ENCODE peak calls at places on chromosomes 2 and 18, in nine cellular contexts. G, Z, D, W, O, M, X, A and L are unnamed samples. For H3K27me3, the result is how much of the 10 kb centered on the place peaks cover.

GRCh38 chr18:46071894-46072867 is at the start of gene PSTPIP2:
- DNase-seq in W (no peak), G (peak), A (peak), X (no peak), Z (peak), M (peak), O (peak), D (peak), L (peak)

GRCh38 chr2:230564805-230565779 is 147.6 kb upstream of the CAB39 start:
- DNase-seq in D (peak), A (no peak), G (no peak), W (no peak), M (no peak), Z (no peak), O (no peak), X (peak), L (no peak)

GRCh38 chr2:226742346-226742745 is 57.3 kb downstream of the IRS1 start:
- DNase-seq in D (no peak), W (no peak), O (peak), M (no peak), A (no peak), X (no peak), G (peak), Z (no peak), L (no peak)

GRCh38 chr2:178309541-178309940 is 115.2 kb downstream of the OSBPL6 start:
- DNase-seq in W (no peak), X (no peak), O (no peak), D (peak), M (no peak), A (no peak), G (no peak), Z (no peak), L (no peak)

GRCh38 chr18:59376351-59376935 is 17.4 kb upstream of the LMAN1 start:
- DNase-seq in D (no peak), M (no peak), G (no peak), A (no peak), W (no peak), X (no peak), Z (no peak), O (no peak), L (no peak)

GRCh38 chr2:64267699-64268098 is 123.5 kb upstream of the PELI1 start:
- DNase-seq in M (no peak), Z (peak), O (no peak), A (no peak), D (no peak), W (no peak), X (no peak), G (no peak), L (no peak)

GRCh38 chr2:120238728-120239487 is 13.7 kb upstream of the RALB start:
- DNase-seq in W (no peak), M (peak), Z (no peak), G (no peak), A (no peak), D (peak), X (no peak), O (no peak), L (no peak)

GRCh38 chr2:81260320-81260719 is 955.8 kb upstream of the LRRTM1 start:
- DNase-seq in O (no peak), X (no peak), Z (no peak), W (no peak), A (no peak), G (no peak), D (no peak), M (peak), L (no peak)

GRCh38 chr18:13565228-13565627 is 161.1 kb downstream of the FAM210A start:
- DNase-seq in D (no peak), O (no peak), X (no peak), Z (no peak), A (no peak), G (peak), W (no peak), M (no peak), L (no peak)

GRCh38 chr2:43279317-43279840 is 53.0 kb upstream of the ZFP36L2 start:
- DNase-seq in X (no peak), G (no peak), D (no peak), Z (no peak), O (no peak), W (no peak), A (no peak), M (no peak), L (no peak)

GRCh38 chr18:23994361-23994902 is 20.1 kb upstream of the TTC39C start:
- DNase-seq in G (no peak), X (peak), D (peak), Z (peak), O (peak), M (peak), A (peak), W (no peak), L (peak)
- H3K4me3 ChIP-seq in G (no peak), X (no peak), D (no peak), Z (no peak), O (no peak), M (peak), A (no peak), W (peak), L (peak)

DNA sequence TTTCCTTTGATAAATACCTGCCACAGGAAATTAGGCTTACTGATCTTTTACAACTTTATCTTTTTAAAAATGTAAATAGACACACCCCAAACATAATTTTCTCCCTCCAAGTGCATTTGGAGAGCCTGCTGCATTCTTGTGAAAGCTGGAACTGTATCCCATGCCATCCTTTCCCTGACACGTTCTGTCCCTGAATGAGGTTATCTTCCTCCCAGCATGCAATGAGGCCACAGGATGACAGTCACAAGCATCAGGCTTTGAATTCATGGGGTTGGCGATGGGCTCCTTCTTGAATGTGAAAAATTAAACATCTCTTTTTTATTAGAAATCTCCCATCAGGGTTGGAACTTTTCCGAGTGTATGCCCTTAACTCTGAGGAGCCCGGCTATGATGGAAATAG is 77.8 kb downstream of the CTAGE1 start:
- DNase-seq in O (no peak), W (no peak), M (no peak), D (no peak), A (no peak), G (no peak), Z (no peak), X (no peak), L (no peak)
- H3K27me3 ChIP-seq in O (under half), W (under half), M (under half), D (under half), A (under half), G (under half), Z (under half), X (under half), L (under half)

GRCh38 chr2:241804326-241805276 is 4.4 kb upstream of the NEU4 start:
- DNase-seq in G (no peak), X (peak), M (no peak), D (no peak), A (no peak), W (no peak), O (peak), Z (peak), L (peak)

GRCh38 chr2:241802421-241802749 is 6.6 kb upstream of the NEU4 start:
- DNase-seq in Z (no peak), A (no peak), W (no peak), D (no peak), G (no peak), O (peak), X (no peak), M (no peak), L (no peak)

GRCh38 chr2:241803387-241804325 is 5.3 kb upstream of the NEU4 start:
- DNase-seq in W (no peak), O (peak), X (no peak), M (no peak), D (peak), A (no peak), Z (peak), G (peak), L (peak)

GRCh38 chr2:241801611-241802420 is 7.2 kb upstream of the NEU4 start:
- DNase-seq in D (no peak), X (no peak), M (no peak), A (peak), O (peak), W (no peak), G (peak), Z (peak), L (peak)

GRCh38 chr2:241802806-241803318 is 6.1 kb upstream of the NEU4 start:
- DNase-seq in A (no peak), M (no peak), O (peak), W (no peak), Z (no peak), X (no peak), G (no peak), D (no peak), L (no peak)
- H3K4me3 ChIP-seq in A (no peak), M (no peak), O (no peak), W (peak), Z (peak), X (no peak), G (peak), D (peak), L (no peak)

DNA sequence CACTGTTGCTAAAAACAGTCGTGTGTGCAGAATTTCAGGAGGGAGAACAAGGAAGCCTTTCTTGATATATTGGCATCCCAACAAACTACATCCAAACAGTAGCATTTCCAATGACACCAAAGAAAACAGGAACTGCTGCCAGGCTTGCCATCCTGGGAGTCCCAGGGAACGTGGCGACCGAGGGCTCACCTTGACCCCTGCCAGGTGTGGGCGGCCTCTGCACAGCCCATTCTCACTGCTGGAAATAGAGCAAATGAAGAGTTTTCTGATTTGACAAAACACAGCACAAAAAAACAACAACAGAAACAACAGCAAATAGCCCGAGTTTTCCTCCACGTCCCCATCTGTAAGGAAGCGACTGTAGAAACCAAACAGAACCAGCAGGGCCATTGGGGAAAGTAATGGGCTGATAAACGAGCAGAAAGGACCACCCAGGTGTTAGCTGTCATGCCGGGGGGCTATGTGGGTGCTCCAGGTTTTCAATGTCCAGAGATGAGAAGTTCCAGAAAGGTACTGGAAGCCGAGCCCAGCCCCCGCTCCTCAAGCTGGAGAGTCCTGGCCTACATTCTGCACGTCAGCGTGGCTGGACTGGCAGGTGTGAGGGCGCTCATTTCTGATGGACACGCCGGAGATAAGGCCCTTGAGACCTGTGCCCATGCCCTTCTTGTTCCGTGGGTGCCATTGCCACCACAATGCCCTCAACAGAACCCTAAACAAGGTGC is 80.8 kb downstream of the TWIST2 start:
- DNase-seq in X (no peak), O (peak), W (no peak), D (no peak), Z (no peak), M (no peak), G (no peak), A (no peak), L (no peak)
- H3K27me3 ChIP-seq in X (under half), O (under half), W (under half), D (under half), Z (under half), M (under half), G (half or more), A (under half), L (under half)

GRCh38 chr2:231604685-231605606 is 12.3 kb downstream of the TEX44 start:
- DNase-seq in W (peak), X (peak), G (peak), M (peak), A (peak), O (peak), D (peak), Z (peak), L (peak)
- H3K4me3 ChIP-seq in W (peak), X (peak), G (peak), M (peak), A (peak), O (peak), D (peak), Z (peak), L (peak)

DNA sequence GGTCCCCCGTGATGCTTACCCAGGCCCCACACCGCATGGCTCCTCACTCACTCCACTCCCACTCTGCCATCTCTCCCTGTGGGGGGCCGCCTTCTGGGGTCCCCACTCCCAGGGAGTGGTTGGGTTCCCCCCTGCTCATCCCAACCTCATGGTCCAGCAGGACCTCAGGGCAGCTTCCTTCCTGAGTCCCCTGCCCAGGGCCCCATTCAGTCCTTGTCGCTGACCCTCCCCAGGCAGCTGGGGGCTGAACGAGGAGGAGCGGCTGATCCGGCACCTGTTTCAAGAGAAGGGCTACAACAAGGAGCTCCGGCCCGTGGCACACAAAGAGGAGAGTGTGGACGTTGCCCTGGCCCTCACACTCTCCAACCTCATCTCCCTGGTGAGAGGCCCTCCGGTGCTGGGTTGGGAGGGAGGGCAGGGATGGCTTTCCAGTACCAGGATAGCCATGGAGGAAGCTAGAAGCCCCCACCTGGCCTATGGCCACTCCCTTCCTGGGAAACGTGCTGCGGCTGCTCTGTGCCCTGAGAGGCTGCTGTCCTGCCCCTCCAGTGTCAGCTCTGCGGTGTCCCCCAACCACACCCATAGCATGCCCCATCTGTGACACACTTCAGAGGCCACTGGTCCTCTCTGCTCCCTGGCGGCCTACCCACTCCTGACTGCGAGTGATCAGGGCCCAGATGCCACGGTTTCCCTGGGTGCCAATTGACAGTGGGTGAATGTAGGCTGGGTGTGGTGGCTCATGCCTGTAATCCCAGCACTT is 516 bp downstream of the CHRND start:
- DNase-seq in D (no peak), A (no peak), X (no peak), G (no peak), W (no peak), M (no peak), Z (no peak), O (no peak), L (no peak)
- H3K27me3 ChIP-seq in D (under half), A (under half), X (half or more), G (half or more), W (under half), M (under half), Z (under half), O (under half), L (under half)

DNA sequence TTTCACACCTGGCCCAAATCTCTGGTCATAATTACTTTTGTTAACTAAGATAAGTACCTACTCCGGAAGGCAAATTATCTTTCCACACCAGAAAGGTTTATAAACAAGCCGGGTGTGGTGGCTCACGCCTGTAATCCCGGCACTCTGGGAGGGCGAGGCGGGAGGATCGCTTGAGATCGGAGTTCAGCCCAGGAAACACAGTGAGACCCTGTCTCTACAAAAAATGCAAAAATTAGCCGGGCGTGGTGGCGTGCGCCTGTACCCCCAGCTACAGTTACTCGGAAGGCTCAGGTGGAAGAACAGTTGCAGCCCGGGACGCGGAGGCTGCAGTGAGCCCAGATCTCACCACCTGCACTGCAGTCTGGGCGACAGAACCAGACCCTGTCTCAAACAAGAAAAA is 2.1 kb downstream of the PUM2 start:
- DNase-seq in Z (no peak), W (no peak), M (no peak), O (no peak), G (no peak), X (no peak), A (no peak), D (peak), L (no peak)
- H3K4me3 ChIP-seq in Z (peak), W (peak), M (no peak), O (no peak), G (peak), X (peak), A (no peak), D (peak), L (peak)